ENCODE peak calls at places on chromosomes 16 and 17, in six cellular contexts. Z is CD4-positive, alpha-beta T cell; X is Calu3; V is fibroblast of pulmonary artery; A is AG09319; B is esophagus muscularis mucosa. W is an unnamed sample.

GRCh38 chr16:84832488-84833141 is 12.8 kb downstream of the CRISPLD2 start:
- DNase-seq in B (peak), V (peak), A (peak), Z (no peak), X (no peak), W (no peak)

GRCh38 chr16:1706386-1707192 is 594 bp downstream of the MAPK8IP3 start:
- DNase-seq in Z (peak), A (no peak), X (no peak), B (no peak), V (peak), W (peak)

GRCh38 chr16:81483064-81483969 is 38.7 kb downstream of the CMIP start:
- DNase-seq in Z (no peak), B (no peak), X (no peak), V (peak), A (no peak), W (no peak)

GRCh38 chr16:67333315-67333714 is 6.7 kb downstream of the LRRC36 start:
- DNase-seq in A (no peak), X (no peak), V (no peak), Z (no peak), B (peak), W (no peak)

GRCh38 chr16:48112603-48113400 is 43.0 kb downstream of the ABCC12 start:
- DNase-seq in X (no peak), Z (no peak), V (no peak), A (no peak), B (no peak), W (no peak)

GRCh38 chr17:1232786-1233185 is 37.5 kb upstream of the BHLHA9 start:
- DNase-seq in B (no peak), A (peak), V (peak), Z (no peak), X (no peak), W (no peak)

GRCh38 chr17:50949128-50950001 is 83.2 kb upstream of the TOB1 start:
- DNase-seq in Z (no peak), V (no peak), X (no peak), B (no peak), A (no peak), W (no peak)

GRCh38 chr17:38959508-38959907 is 7.7 kb downstream of the FBXO47 start:
- DNase-seq in B (no peak), A (no peak), V (no peak), X (no peak), Z (no peak), W (no peak)

GRCh38 chr17:28725166-28725659 is 820 bp downstream of the TLCD1 start:
- DNase-seq in Z (no peak), V (peak), X (no peak), A (no peak), B (no peak), W (no peak)

GRCh38 chr17:69918164-69918563 is 156.9 kb upstream of the KCNJ16 start:
- DNase-seq in B (no peak), A (no peak), Z (no peak), X (no peak), V (no peak), W (no peak)
- TF ChIP-seq CTCF in B (no peak), A (no peak), Z (no peak), X (no peak), V (no peak), W (no peak)

DNA sequence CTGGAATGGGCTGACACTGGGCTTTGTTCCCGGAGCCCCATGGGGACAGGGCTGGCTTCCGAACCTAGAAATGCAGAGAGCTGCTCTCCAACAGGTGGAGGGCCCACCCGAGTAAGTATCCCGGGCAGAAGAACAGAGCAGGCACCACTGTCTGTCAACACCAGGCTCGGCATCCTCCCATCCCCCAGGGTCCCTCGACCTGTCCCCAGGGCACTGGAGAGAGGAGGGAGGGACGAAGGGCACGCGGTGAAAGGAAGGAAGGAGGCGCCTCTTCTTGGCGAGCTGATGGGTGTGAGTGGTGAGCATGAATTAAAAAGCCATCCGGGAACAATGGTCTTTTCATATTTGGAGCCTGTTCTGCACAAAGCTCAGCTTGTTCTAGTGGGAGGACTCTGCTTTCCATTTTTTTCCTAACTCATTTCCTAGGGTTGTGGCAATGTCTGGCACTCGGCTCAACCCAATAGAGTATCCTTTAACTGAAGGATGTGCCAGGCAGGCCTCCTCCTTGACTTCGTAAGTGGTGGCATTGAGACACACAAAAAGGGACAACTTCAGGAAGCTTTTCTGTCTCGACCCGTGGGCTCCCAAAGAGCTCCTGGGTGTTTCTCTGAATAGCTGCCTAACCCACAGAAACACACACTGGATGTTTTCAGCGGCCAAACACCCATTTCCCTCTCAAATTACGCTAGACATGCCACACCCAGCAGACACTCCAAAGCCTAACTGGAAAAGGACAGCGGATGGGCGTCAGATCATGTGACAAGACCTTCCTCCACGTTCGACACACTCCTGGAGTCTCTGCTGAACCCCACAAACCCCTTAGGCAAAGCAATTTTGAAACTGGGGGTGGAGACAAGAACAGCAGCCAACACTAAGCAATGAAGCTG is 47.7 kb downstream of the ZFHX3 start:
- DNase-seq in X (peak), Z (no peak), V (peak), B (no peak), A (no peak), W (no peak)
- TF ChIP-seq CTCF in X (no peak), Z (no peak), V (no peak), B (no peak), A (no peak), W (no peak)

GRCh38 chr17:57515662-57516211 is 229.4 kb downstream of the CCDC182 start:
- DNase-seq in A (no peak), V (peak), Z (no peak), X (no peak), B (no peak), W (no peak)
- TF ChIP-seq CTCF in A (no peak), V (peak), Z (no peak), X (no peak), B (no peak), W (no peak)

DNA sequence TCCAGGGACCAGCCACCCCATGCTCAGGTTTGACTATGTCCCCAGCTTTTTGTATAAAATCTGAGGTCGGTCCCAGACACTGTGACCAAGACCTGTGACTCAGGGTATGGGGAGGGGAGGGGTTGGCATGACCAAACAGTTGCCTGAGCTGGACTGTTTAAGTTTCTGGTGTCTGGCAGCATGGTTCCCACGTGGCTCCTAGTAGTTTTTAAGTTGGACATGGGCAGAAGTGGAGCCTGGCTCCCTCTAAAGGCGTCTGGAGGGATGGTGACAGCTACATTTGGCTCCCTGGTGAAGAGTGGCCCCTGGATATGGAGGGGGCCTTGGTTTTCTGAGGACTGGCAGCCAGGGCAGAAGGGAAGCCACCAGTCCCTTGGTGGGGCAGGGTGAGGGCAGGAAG is 7.9 kb downstream of the SMCR8 start:
- DNase-seq in B (no peak), A (no peak), V (no peak), Z (no peak), X (no peak), W (no peak)
- TF ChIP-seq CTCF in B (no peak), A (no peak), V (no peak), Z (no peak), X (no peak), W (no peak)

GRCh38 chr17:81809556-81809998 is 5.6 kb downstream of the GCGR start:
- DNase-seq in A (no peak), Z (no peak), V (no peak), X (no peak), B (no peak), W (no peak)

GRCh38 chr17:81810476-81810875 is 6.5 kb downstream of the GCGR start:
- DNase-seq in V (no peak), X (no peak), A (no peak), Z (no peak), B (no peak), W (no peak)

GRCh38 chr17:81807839-81808238 is 3.9 kb downstream of the GCGR start:
- DNase-seq in X (no peak), A (no peak), Z (no peak), V (no peak), B (no peak), W (no peak)

GRCh38 chr17:81807210-81807719 is 3.3 kb downstream of the GCGR start:
- DNase-seq in B (no peak), V (no peak), Z (no peak), X (no peak), A (no peak), W (no peak)

GRCh38 chr17:81808778-81809555 is 5.0 kb downstream of the GCGR start:
- DNase-seq in V (no peak), A (no peak), X (no peak), Z (no peak), B (no peak), W (no peak)
- TF ChIP-seq CTCF in V (no peak), A (no peak), X (no peak), Z (no peak), B (no peak), W (no peak)

W was measured in nephron progenitor cell.